ENCODE peak calls at places on chromosomes 4 and X, in nine cellular contexts. One of them, this sample, is unnamed.

GRCh38 chr4:67483868-67484602 is 61.3 kb downstream of the CENPC start:
- DNase-seq in vagina: no peak
- DNase-seq in WERI-Rb-1: no peak
- DNase-seq in stimulated activated CD8-positive, alpha-beta memory T cell treated with anti-CD3 and anti-CD28 coated beads, Interleukin-15, amount 100 ng/mL, for 24 hours: no peak
- DNase-seq in activated CD4-positive, CD25-positive, alpha-beta regulatory T cell: no peak
- DNase-seq in activated CD4-positive, alpha-beta T cell treated with anti-CD3 and anti-CD28 coated beads, Interleukin-2, amount 50 U/mL, for 1 hour: no peak
- DNase-seq in ACHN: no peak
- DNase-seq in H54: no peak
- DNase-seq in A549: no peak
- DNase-seq in this sample: no peak

GRCh38 chr4:152072886-152073285 is 312.1 kb upstream of the GATB start:
- DNase-seq in activated CD4-positive, alpha-beta T cell treated with anti-CD3 and anti-CD28 coated beads, Interleukin-2, amount 50 U/mL, for 1 hour: no peak
- DNase-seq in WERI-Rb-1: no peak
- DNase-seq in ACHN: no peak
- DNase-seq in vagina: peak; percentile 34
- DNase-seq in activated CD4-positive, CD25-positive, alpha-beta regulatory T cell: no peak
- DNase-seq in A549: no peak
- DNase-seq in stimulated activated CD8-positive, alpha-beta memory T cell treated with anti-CD3 and anti-CD28 coated beads, Interleukin-15, amount 100 ng/mL, for 24 hours: no peak
- DNase-seq in H54: no peak
- DNase-seq in this sample: no peak

GRCh38 chr4:74096265-74096980 is 2.6 kb downstream of the CXCL2 start:
- DNase-seq in activated CD4-positive, CD25-positive, alpha-beta regulatory T cell: no peak
- DNase-seq in stimulated activated CD8-positive, alpha-beta memory T cell treated with anti-CD3 and anti-CD28 coated beads, Interleukin-15, amount 100 ng/mL, for 24 hours: no peak
- DNase-seq in WERI-Rb-1: no peak
- DNase-seq in vagina: no peak
- DNase-seq in activated CD4-positive, alpha-beta T cell treated with anti-CD3 and anti-CD28 coated beads, Interleukin-2, amount 50 U/mL, for 1 hour: no peak
- DNase-seq in A549: no peak
- DNase-seq in H54: no peak
- DNase-seq in ACHN: peak; percentile 71
- DNase-seq in this sample: no peak

GRCh38 chrX:40100537-40101429 is 3.0 kb upstream of the BCOR start:
- DNase-seq in H54: no peak
- DNase-seq in activated CD4-positive, alpha-beta T cell treated with anti-CD3 and anti-CD28 coated beads, Interleukin-2, amount 50 U/mL, for 1 hour: no peak
- DNase-seq in activated CD4-positive, CD25-positive, alpha-beta regulatory T cell: no peak
- DNase-seq in stimulated activated CD8-positive, alpha-beta memory T cell treated with anti-CD3 and anti-CD28 coated beads, Interleukin-15, amount 100 ng/mL, for 24 hours: no peak
- DNase-seq in WERI-Rb-1: peak; percentile 60
- DNase-seq in A549: no peak
- DNase-seq in ACHN: no peak
- DNase-seq in vagina: no peak
- DNase-seq in this sample: no peak

GRCh38 chr4:40992472-40993298 is 221.7 kb downstream of the APBB2 start:
- DNase-seq in H54: no peak
- DNase-seq in A549: no peak
- DNase-seq in vagina: no peak
- DNase-seq in ACHN: peak; percentile 71
- DNase-seq in WERI-Rb-1: no peak
- DNase-seq in activated CD4-positive, CD25-positive, alpha-beta regulatory T cell: no peak
- DNase-seq in activated CD4-positive, alpha-beta T cell treated with anti-CD3 and anti-CD28 coated beads, Interleukin-2, amount 50 U/mL, for 1 hour: no peak
- DNase-seq in stimulated activated CD8-positive, alpha-beta memory T cell treated with anti-CD3 and anti-CD28 coated beads, Interleukin-15, amount 100 ng/mL, for 24 hours: no peak
- DNase-seq in this sample: no peak

GRCh38 chrX:134236690-134237362 is at the start of gene CCDC160:
- DNase-seq in stimulated activated CD8-positive, alpha-beta memory T cell treated with anti-CD3 and anti-CD28 coated beads, Interleukin-15, amount 100 ng/mL, for 24 hours: no peak
- DNase-seq in A549: peak; percentile 28
- DNase-seq in WERI-Rb-1: peak; percentile 16
- DNase-seq in activated CD4-positive, alpha-beta T cell treated with anti-CD3 and anti-CD28 coated beads, Interleukin-2, amount 50 U/mL, for 1 hour: no peak
- DNase-seq in activated CD4-positive, CD25-positive, alpha-beta regulatory T cell: no peak
- DNase-seq in H54: no peak
- DNase-seq in ACHN: peak; percentile 11
- DNase-seq in vagina: no peak
- DNase-seq in this sample: no peak

GRCh38 chr4:158938462-158939044 is 164.3 kb upstream of the RAPGEF2 start:
- DNase-seq in A549: no peak
- DNase-seq in H54: no peak
- DNase-seq in vagina: no peak
- DNase-seq in WERI-Rb-1: no peak
- DNase-seq in activated CD4-positive, CD25-positive, alpha-beta regulatory T cell: no peak
- DNase-seq in activated CD4-positive, alpha-beta T cell treated with anti-CD3 and anti-CD28 coated beads, Interleukin-2, amount 50 U/mL, for 1 hour: no peak
- DNase-seq in ACHN: no peak
- DNase-seq in stimulated activated CD8-positive, alpha-beta memory T cell treated with anti-CD3 and anti-CD28 coated beads, Interleukin-15, amount 100 ng/mL, for 24 hours: no peak
- DNase-seq in this sample: no peak

GRCh38 chrX:107154787-107155620 is 36.4 kb upstream of the RBM41 start:
- DNase-seq in activated CD4-positive, alpha-beta T cell treated with anti-CD3 and anti-CD28 coated beads, Interleukin-2, amount 50 U/mL, for 1 hour: peak; percentile 1
- DNase-seq in stimulated activated CD8-positive, alpha-beta memory T cell treated with anti-CD3 and anti-CD28 coated beads, Interleukin-15, amount 100 ng/mL, for 24 hours: no peak
- DNase-seq in WERI-Rb-1: no peak
- DNase-seq in ACHN: peak; percentile 44
- DNase-seq in activated CD4-positive, CD25-positive, alpha-beta regulatory T cell: no peak
- DNase-seq in vagina: no peak
- DNase-seq in A549: peak; percentile 21
- DNase-seq in H54: no peak
- DNase-seq in this sample: no peak

GRCh38 chr4:113901994-113902787 is 77.3 kb downstream of the ARSJ start:
- DNase-seq in ACHN: no peak
- DNase-seq in A549: no peak
- DNase-seq in activated CD4-positive, CD25-positive, alpha-beta regulatory T cell: peak; percentile 19
- DNase-seq in WERI-Rb-1: no peak
- DNase-seq in vagina: no peak
- DNase-seq in stimulated activated CD8-positive, alpha-beta memory T cell treated with anti-CD3 and anti-CD28 coated beads, Interleukin-15, amount 100 ng/mL, for 24 hours: no peak
- DNase-seq in H54: no peak
- DNase-seq in activated CD4-positive, alpha-beta T cell treated with anti-CD3 and anti-CD28 coated beads, Interleukin-2, amount 50 U/mL, for 1 hour: peak; percentile 68
- DNase-seq in this sample: no peak

GRCh38 chr4:140764785-140765392 is 8.7 kb upstream of the TBC1D9 start:
- DNase-seq in activated CD4-positive, CD25-positive, alpha-beta regulatory T cell: no peak
- DNase-seq in H54: no peak
- DNase-seq in vagina: no peak
- DNase-seq in WERI-Rb-1: no peak
- DNase-seq in activated CD4-positive, alpha-beta T cell treated with anti-CD3 and anti-CD28 coated beads, Interleukin-2, amount 50 U/mL, for 1 hour: no peak
- DNase-seq in ACHN: no peak
- DNase-seq in stimulated activated CD8-positive, alpha-beta memory T cell treated with anti-CD3 and anti-CD28 coated beads, Interleukin-15, amount 100 ng/mL, for 24 hours: no peak
- DNase-seq in A549: no peak
- DNase-seq in this sample: no peak

GRCh38 chr4:30938956-30939528 is 218.9 kb downstream of the PCDH7 start:
- DNase-seq in activated CD4-positive, alpha-beta T cell treated with anti-CD3 and anti-CD28 coated beads, Interleukin-2, amount 50 U/mL, for 1 hour: no peak
- DNase-seq in WERI-Rb-1: no peak
- DNase-seq in ACHN: no peak
- DNase-seq in stimulated activated CD8-positive, alpha-beta memory T cell treated with anti-CD3 and anti-CD28 coated beads, Interleukin-15, amount 100 ng/mL, for 24 hours: no peak
- DNase-seq in vagina: no peak
- DNase-seq in H54: no peak
- DNase-seq in A549: no peak
- DNase-seq in activated CD4-positive, CD25-positive, alpha-beta regulatory T cell: no peak
- DNase-seq in this sample: no peak

GRCh38 chr4:1642196-1642951 is 41.7 kb downstream of the FAM53A start:
- DNase-seq in vagina: no peak
- DNase-seq in ACHN: no peak
- DNase-seq in WERI-Rb-1: no peak
- DNase-seq in A549: no peak
- DNase-seq in activated CD4-positive, CD25-positive, alpha-beta regulatory T cell: no peak
- DNase-seq in stimulated activated CD8-positive, alpha-beta memory T cell treated with anti-CD3 and anti-CD28 coated beads, Interleukin-15, amount 100 ng/mL, for 24 hours: no peak
- DNase-seq in H54: no peak
- DNase-seq in activated CD4-positive, alpha-beta T cell treated with anti-CD3 and anti-CD28 coated beads, Interleukin-2, amount 50 U/mL, for 1 hour: no peak
- DNase-seq in this sample: no peak

GRCh38 chrX:13078739-13079444 is 34.5 kb upstream of the FAM9C start:
- DNase-seq in vagina: no peak
- DNase-seq in H54: no peak
- DNase-seq in A549: no peak
- DNase-seq in ACHN: no peak
- DNase-seq in stimulated activated CD8-positive, alpha-beta memory T cell treated with anti-CD3 and anti-CD28 coated beads, Interleukin-15, amount 100 ng/mL, for 24 hours: no peak
- DNase-seq in activated CD4-positive, CD25-positive, alpha-beta regulatory T cell: no peak
- DNase-seq in WERI-Rb-1: no peak
- DNase-seq in activated CD4-positive, alpha-beta T cell treated with anti-CD3 and anti-CD28 coated beads, Interleukin-2, amount 50 U/mL, for 1 hour: peak; percentile 7
- DNase-seq in this sample: no peak

GRCh38 chr4:38663801-38664703 is at the start of gene KLF3:
- DNase-seq in stimulated activated CD8-positive, alpha-beta memory T cell treated with anti-CD3 and anti-CD28 coated beads, Interleukin-15, amount 100 ng/mL, for 24 hours: peak; percentile 66
- DNase-seq in H54: peak; percentile 63
- DNase-seq in activated CD4-positive, CD25-positive, alpha-beta regulatory T cell: peak; percentile 80
- DNase-seq in vagina: peak; percentile 97
- DNase-seq in activated CD4-positive, alpha-beta T cell treated with anti-CD3 and anti-CD28 coated beads, Interleukin-2, amount 50 U/mL, for 1 hour: peak; percentile 94
- DNase-seq in A549: peak; percentile 63
- DNase-seq in ACHN: peak; percentile 85
- DNase-seq in WERI-Rb-1: peak; percentile 94
- DNase-seq in this sample: peak; percentile 65

GRCh38 chrX:23883737-23884354 is 23.9 kb downstream of the APOO start:
- DNase-seq in vagina: no peak
- DNase-seq in H54: peak; percentile 26
- DNase-seq in activated CD4-positive, CD25-positive, alpha-beta regulatory T cell: no peak
- DNase-seq in A549: peak; percentile 79
- DNase-seq in stimulated activated CD8-positive, alpha-beta memory T cell treated with anti-CD3 and anti-CD28 coated beads, Interleukin-15, amount 100 ng/mL, for 24 hours: no peak
- DNase-seq in WERI-Rb-1: no peak
- DNase-seq in ACHN: peak; percentile 63
- DNase-seq in activated CD4-positive, alpha-beta T cell treated with anti-CD3 and anti-CD28 coated beads, Interleukin-2, amount 50 U/mL, for 1 hour: no peak
- DNase-seq in this sample: no peak

GRCh38 chr4:103008875-103009729 is 10.4 kb downstream of the SLC9B1 start:
- DNase-seq in stimulated activated CD8-positive, alpha-beta memory T cell treated with anti-CD3 and anti-CD28 coated beads, Interleukin-15, amount 100 ng/mL, for 24 hours: no peak
- DNase-seq in WERI-Rb-1: peak; percentile 22
- DNase-seq in ACHN: peak; percentile 54
- DNase-seq in H54: no peak
- DNase-seq in activated CD4-positive, alpha-beta T cell treated with anti-CD3 and anti-CD28 coated beads, Interleukin-2, amount 50 U/mL, for 1 hour: no peak
- DNase-seq in vagina: no peak
- DNase-seq in activated CD4-positive, CD25-positive, alpha-beta regulatory T cell: no peak
- DNase-seq in A549: peak; percentile 46
- DNase-seq in this sample: no peak

GRCh38 chr4:38753021-38753806 is 29.6 kb downstream of the TLR10 start:
- DNase-seq in H54: peak; percentile 55
- DNase-seq in activated CD4-positive, CD25-positive, alpha-beta regulatory T cell: no peak
- DNase-seq in activated CD4-positive, alpha-beta T cell treated with anti-CD3 and anti-CD28 coated beads, Interleukin-2, amount 50 U/mL, for 1 hour: no peak
- DNase-seq in stimulated activated CD8-positive, alpha-beta memory T cell treated with anti-CD3 and anti-CD28 coated beads, Interleukin-15, amount 100 ng/mL, for 24 hours: no peak
- DNase-seq in A549: no peak
- DNase-seq in WERI-Rb-1: no peak
- DNase-seq in vagina: no peak
- DNase-seq in ACHN: peak; percentile 96
- DNase-seq in this sample: peak; percentile 38

GRCh38 chr4:105551968-105552746 is at the start of gene ARHGEF38:
- DNase-seq in H54: no peak
- DNase-seq in WERI-Rb-1: no peak
- DNase-seq in vagina: no peak
- DNase-seq in activated CD4-positive, CD25-positive, alpha-beta regulatory T cell: no peak
- DNase-seq in ACHN: peak; percentile 86
- DNase-seq in activated CD4-positive, alpha-beta T cell treated with anti-CD3 and anti-CD28 coated beads, Interleukin-2, amount 50 U/mL, for 1 hour: no peak
- DNase-seq in stimulated activated CD8-positive, alpha-beta memory T cell treated with anti-CD3 and anti-CD28 coated beads, Interleukin-15, amount 100 ng/mL, for 24 hours: no peak
- DNase-seq in A549: no peak
- DNase-seq in this sample: no peak

GRCh38 chrX:23770142-23770541 is 12.8 kb upstream of the SAT1 start:
- DNase-seq in H54: no peak
- DNase-seq in activated CD4-positive, CD25-positive, alpha-beta regulatory T cell: no peak
- DNase-seq in ACHN: no peak
- DNase-seq in WERI-Rb-1: no peak
- DNase-seq in stimulated activated CD8-positive, alpha-beta memory T cell treated with anti-CD3 and anti-CD28 coated beads, Interleukin-15, amount 100 ng/mL, for 24 hours: no peak
- DNase-seq in activated CD4-positive, alpha-beta T cell treated with anti-CD3 and anti-CD28 coated beads, Interleukin-2, amount 50 U/mL, for 1 hour: no peak
- DNase-seq in A549: no peak
- DNase-seq in vagina: no peak
- DNase-seq in this sample: no peak

GRCh38 chrX:38768079-38768478 is 33.2 kb upstream of the MID1IP1 start:
- DNase-seq in ACHN: peak; percentile 16
- DNase-seq in activated CD4-positive, CD25-positive, alpha-beta regulatory T cell: no peak
- DNase-seq in A549: no peak
- DNase-seq in WERI-Rb-1: no peak
- DNase-seq in vagina: no peak
- DNase-seq in H54: no peak
- DNase-seq in stimulated activated CD8-positive, alpha-beta memory T cell treated with anti-CD3 and anti-CD28 coated beads, Interleukin-15, amount 100 ng/mL, for 24 hours: no peak
- DNase-seq in activated CD4-positive, alpha-beta T cell treated with anti-CD3 and anti-CD28 coated beads, Interleukin-2, amount 50 U/mL, for 1 hour: no peak
- DNase-seq in this sample: no peak

GRCh38 chr4:67558493-67558892 is at the start of gene STAP1:
- DNase-seq in vagina: no peak
- DNase-seq in WERI-Rb-1: no peak
- DNase-seq in stimulated activated CD8-positive, alpha-beta memory T cell treated with anti-CD3 and anti-CD28 coated beads, Interleukin-15, amount 100 ng/mL, for 24 hours: no peak
- DNase-seq in A549: no peak
- DNase-seq in activated CD4-positive, CD25-positive, alpha-beta regulatory T cell: no peak
- DNase-seq in activated CD4-positive, alpha-beta T cell treated with anti-CD3 and anti-CD28 coated beads, Interleukin-2, amount 50 U/mL, for 1 hour: no peak
- DNase-seq in H54: no peak
- DNase-seq in ACHN: no peak
- DNase-seq in this sample: no peak

GRCh38 chr4:135741583-135741982 is 1540.0 kb upstream of the PABPC4L start:
- DNase-seq in stimulated activated CD8-positive, alpha-beta memory T cell treated with anti-CD3 and anti-CD28 coated beads, Interleukin-15, amount 100 ng/mL, for 24 hours: no peak
- DNase-seq in WERI-Rb-1: no peak
- DNase-seq in H54: no peak
- DNase-seq in vagina: no peak
- DNase-seq in activated CD4-positive, alpha-beta T cell treated with anti-CD3 and anti-CD28 coated beads, Interleukin-2, amount 50 U/mL, for 1 hour: no peak
- DNase-seq in A549: no peak
- DNase-seq in ACHN: no peak
- DNase-seq in activated CD4-positive, CD25-positive, alpha-beta regulatory T cell: no peak
- DNase-seq in this sample: no peak

GRCh38 chrX:96692454-96692853 is 7.8 kb downstream of the DIAPH2 start:
- DNase-seq in ACHN: no peak
- DNase-seq in vagina: no peak
- DNase-seq in WERI-Rb-1: no peak
- DNase-seq in H54: no peak
- DNase-seq in activated CD4-positive, alpha-beta T cell treated with anti-CD3 and anti-CD28 coated beads, Interleukin-2, amount 50 U/mL, for 1 hour: no peak
- DNase-seq in stimulated activated CD8-positive, alpha-beta memory T cell treated with anti-CD3 and anti-CD28 coated beads, Interleukin-15, amount 100 ng/mL, for 24 hours: no peak
- DNase-seq in activated CD4-positive, CD25-positive, alpha-beta regulatory T cell: no peak
- DNase-seq in A549: no peak
- DNase-seq in this sample: no peak

GRCh38 chrX:97685753-97686152 is 802.0 kb downstream of the RPA4 start:
- DNase-seq in H54: peak; percentile 5
- DNase-seq in A549: peak; percentile 9
- DNase-seq in activated CD4-positive, CD25-positive, alpha-beta regulatory T cell: no peak
- DNase-seq in ACHN: peak; percentile 30
- DNase-seq in vagina: no peak
- DNase-seq in activated CD4-positive, alpha-beta T cell treated with anti-CD3 and anti-CD28 coated beads, Interleukin-2, amount 50 U/mL, for 1 hour: no peak
- DNase-seq in stimulated activated CD8-positive, alpha-beta memory T cell treated with anti-CD3 and anti-CD28 coated beads, Interleukin-15, amount 100 ng/mL, for 24 hours: no peak
- DNase-seq in WERI-Rb-1: peak; percentile 45
- DNase-seq in this sample: no peak

GRCh38 chr4:88054909-88055308 is 47.5 kb downstream of the PKD2 start:
- DNase-seq in WERI-Rb-1: peak; percentile 44
- DNase-seq in stimulated activated CD8-positive, alpha-beta memory T cell treated with anti-CD3 and anti-CD28 coated beads, Interleukin-15, amount 100 ng/mL, for 24 hours: no peak
- DNase-seq in A549: peak; percentile 17
- DNase-seq in H54: peak; percentile 5
- DNase-seq in activated CD4-positive, CD25-positive, alpha-beta regulatory T cell: no peak
- DNase-seq in ACHN: peak; percentile 47
- DNase-seq in activated CD4-positive, alpha-beta T cell treated with anti-CD3 and anti-CD28 coated beads, Interleukin-2, amount 50 U/mL, for 1 hour: no peak
- DNase-seq in vagina: no peak
- DNase-seq in this sample: no peak

GRCh38 chr4:134668237-134668636 is 466.6 kb upstream of the PABPC4L start:
- DNase-seq in WERI-Rb-1: no peak
- DNase-seq in stimulated activated CD8-positive, alpha-beta memory T cell treated with anti-CD3 and anti-CD28 coated beads, Interleukin-15, amount 100 ng/mL, for 24 hours: no peak
- DNase-seq in vagina: no peak
- DNase-seq in activated CD4-positive, alpha-beta T cell treated with anti-CD3 and anti-CD28 coated beads, Interleukin-2, amount 50 U/mL, for 1 hour: no peak
- DNase-seq in H54: peak; percentile 0
- DNase-seq in ACHN: peak; percentile 30
- DNase-seq in activated CD4-positive, CD25-positive, alpha-beta regulatory T cell: no peak
- DNase-seq in A549: no peak
- DNase-seq in this sample: no peak

GRCh38 chr4:180650273-180650672 is 1592.9 kb upstream of the TENM3 start:
- DNase-seq in stimulated activated CD8-positive, alpha-beta memory T cell treated with anti-CD3 and anti-CD28 coated beads, Interleukin-15, amount 100 ng/mL, for 24 hours: no peak
- DNase-seq in vagina: no peak
- DNase-seq in activated CD4-positive, alpha-beta T cell treated with anti-CD3 and anti-CD28 coated beads, Interleukin-2, amount 50 U/mL, for 1 hour: no peak
- DNase-seq in ACHN: no peak
- DNase-seq in WERI-Rb-1: no peak
- DNase-seq in activated CD4-positive, CD25-positive, alpha-beta regulatory T cell: no peak
- DNase-seq in H54: no peak
- DNase-seq in A549: no peak
- DNase-seq in this sample: no peak

GRCh38 chr4:120692964-120693363 is 229.6 kb downstream of the PRDM5 start:
- DNase-seq in A549: peak; percentile 6
- DNase-seq in H54: no peak
- DNase-seq in ACHN: peak; percentile 67
- DNase-seq in activated CD4-positive, CD25-positive, alpha-beta regulatory T cell: no peak
- DNase-seq in WERI-Rb-1: no peak
- DNase-seq in vagina: no peak
- DNase-seq in activated CD4-positive, alpha-beta T cell treated with anti-CD3 and anti-CD28 coated beads, Interleukin-2, amount 50 U/mL, for 1 hour: no peak
- DNase-seq in stimulated activated CD8-positive, alpha-beta memory T cell treated with anti-CD3 and anti-CD28 coated beads, Interleukin-15, amount 100 ng/mL, for 24 hours: no peak
- DNase-seq in this sample: no peak